ENCODE peak calls at places on chromosomes 2 and 18, in four cellular contexts. Y is endodermal cell; J is CD4-positive, alpha-beta memory T cell; R is SJSA1. N is an unnamed sample. For H3K4me1, the result is how much of the 10 kb centered on the place peaks cover.

GRCh38 chr2:172643142-172643541 is 87.3 kb downstream of the PDK1 start:
- DNase-seq in Y (no peak), J (no peak), R (no peak), N (no peak)

GRCh38 chr2:95269036-95269680 is 5.1 kb upstream of the PROM2 start:
- DNase-seq in Y (no peak), J (no peak), R (peak), N (no peak)

GRCh38 chr2:190344275-190344827 is 962 bp downstream of the INPP1 start:
- DNase-seq in Y (peak), J (no peak), R (no peak), N (peak)

GRCh38 chr2:55418512-55419235 is 982 bp downstream of the CCDC88A start:
- DNase-seq in Y (peak), J (peak), R (no peak), N (no peak)

GRCh38 chr2:96091141-96091710 is 25.1 kb downstream of the ADRA2B start:
- DNase-seq in Y (peak), J (no peak), R (peak), N (peak)

GRCh38 chr2:198127627-198128026 is 323.2 kb downstream of the PLCL1 start:
- DNase-seq in Y (peak), J (peak), R (no peak), N (peak)

GRCh38 chr2:100761365-100761764 is 58.6 kb upstream of the NPAS2 start:
- DNase-seq in Y (no peak), J (no peak), R (no peak), N (no peak)

GRCh38 chr18:11981633-11982366 is 493 bp downstream of the IMPA2 start:
- DNase-seq in Y (peak), J (peak), R (no peak), N (peak)

GRCh38 chr18:21669736-21670135 is 34.8 kb downstream of the ABHD3 start:
- DNase-seq in Y (no peak), J (no peak), R (no peak), N (no peak)

GRCh38 chr2:165196411-165196810 is 7.4 kb downstream of the SCN3A start:
- DNase-seq in Y (no peak), J (no peak), R (no peak), N (no peak)

GRCh38 chr2:137672961-137673552 is 291.2 kb upstream of the HNMT start:
- DNase-seq in Y (no peak), J (no peak), R (no peak), N (no peak)

GRCh38 chr2:1670636-1671035 is 73.7 kb downstream of the PXDN start:
- DNase-seq in Y (no peak), J (no peak), R (peak), N (no peak)

GRCh38 chr18:55748227-55748738 is 160.3 kb upstream of the TCF4 start:
- DNase-seq in Y (peak), J (no peak), R (no peak), N (no peak)

GRCh38 chr2:219331560-219332213 is 857 bp downstream of the RESP18 start:
- DNase-seq in Y (peak), J (no peak), R (no peak), N (no peak)

GRCh38 chr2:237876518-237876917 is 17.1 kb downstream of the RAMP1 start:
- DNase-seq in Y (no peak), J (no peak), R (no peak), N (no peak)

GRCh38 chr2:113010088-113010487 is 4.8 kb downstream of the IL36A start:
- DNase-seq in Y (no peak), J (no peak), R (no peak), N (no peak)

GRCh38 chr2:25286025-25286400 is 55.7 kb downstream of the DNMT3A start:
- DNase-seq in Y (peak), J (peak), R (no peak), N (no peak)

GRCh38 chr2:173232956-173233744 is 121.5 kb upstream of the CDCA7 start:
- DNase-seq in Y (no peak), J (no peak), R (no peak), N (no peak)

GRCh38 chr2:2101924-2102323 is 229.2 kb downstream of the MYT1L start:
- DNase-seq in Y (no peak), J (no peak), R (no peak), N (no peak)

GRCh38 chr2:61855178-61855523 is 1.3 kb upstream of the FAM161A start:
- DNase-seq in Y (peak), J (no peak), R (no peak), N (no peak)

GRCh38 chr2:88658318-88658717 is 31.1 kb upstream of the EIF2AK3 start:
- DNase-seq in Y (no peak), J (no peak), R (no peak), N (no peak)

GRCh38 chr18:26307161-26307773 is 81.0 kb downstream of the TAF4B start:
- DNase-seq in Y (peak), J (no peak), R (no peak), N (peak)

GRCh38 chr2:39023649-39024048 is 97.2 kb downstream of the SOS1 start:
- DNase-seq in Y (no peak), J (no peak), R (no peak), N (no peak)
- H3K4me1 ChIP-seq in Y (under half), J (under half), R (under half), N (under half)

GRCh38 chr18:10419420-10420103 is 34.9 kb upstream of the APCDD1 start:
- DNase-seq in Y (no peak), J (no peak), R (no peak), N (no peak)
- H3K4me1 ChIP-seq in Y (under half), J (under half), R (under half), N (under half)

DNA sequence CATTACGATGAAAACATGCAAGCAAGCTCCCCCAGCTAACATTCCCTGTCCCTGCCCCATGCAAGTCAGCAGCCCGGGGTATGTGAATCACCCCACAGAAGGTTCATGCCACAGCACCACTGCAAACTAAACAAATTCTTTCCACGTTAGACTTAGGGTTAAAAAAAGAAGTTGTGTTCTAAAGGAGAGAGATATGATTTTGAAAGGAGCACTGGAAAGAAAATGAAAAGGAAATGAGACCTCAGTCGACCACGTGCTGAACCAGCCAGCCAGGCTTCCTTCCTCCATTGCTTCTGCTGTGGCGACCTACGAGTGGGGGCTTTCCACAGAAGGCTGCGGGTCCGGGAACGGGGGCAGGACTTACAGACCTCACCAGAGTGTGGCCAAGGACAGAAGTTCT is 52.0 kb downstream of the ARL4C start:
- DNase-seq in Y (peak), J (peak), R (peak), N (no peak)
- H3K4me1 ChIP-seq in Y (under half), J (half or more), R (under half), N (under half)

DNA sequence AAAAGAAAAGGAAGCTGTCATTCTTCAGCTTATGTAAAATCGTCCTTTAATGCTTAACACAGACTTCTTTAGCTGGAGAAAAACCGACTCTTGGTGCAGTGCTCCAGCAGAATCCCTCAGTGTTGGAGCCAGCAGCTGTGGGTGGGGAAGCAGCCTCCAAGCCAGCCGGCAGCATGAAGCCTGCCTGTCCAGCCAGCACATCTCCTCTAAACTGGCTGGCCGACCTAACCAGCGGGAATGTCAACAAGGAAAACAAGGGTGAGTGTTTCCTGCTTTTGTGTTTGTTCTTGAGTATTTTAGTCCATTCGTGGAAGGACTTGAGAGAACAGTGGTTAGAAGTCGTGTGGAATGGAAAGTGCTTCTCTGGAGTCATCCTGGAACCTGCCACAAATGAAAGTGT is 38.9 kb downstream of the KDM3A start:
- DNase-seq in Y (no peak), J (no peak), R (no peak), N (no peak)
- H3K4me1 ChIP-seq in Y (under half), J (under half), R (under half), N (under half)

GRCh38 chr18:70423120-70423519 is 134.3 kb downstream of the SOCS6 start:
- DNase-seq in Y (no peak), J (no peak), R (peak), N (no peak)
- H3K4me1 ChIP-seq in Y (under half), J (under half), R (under half), N (under half)

GRCh38 chr2:17223171-17223570 is 295.1 kb downstream of the RAD51AP2 start:
- DNase-seq in Y (no peak), J (no peak), R (no peak), N (no peak)

GRCh38 chr2:17229414-17229813 is 288.8 kb downstream of the RAD51AP2 start:
- DNase-seq in Y (no peak), J (no peak), R (no peak), N (no peak)

GRCh38 chr2:17227856-17228255 is 290.4 kb downstream of the RAD51AP2 start:
- DNase-seq in Y (no peak), J (no peak), R (no peak), N (no peak)

GRCh38 chr2:17228461-17228860 is 289.8 kb downstream of the RAD51AP2 start:
- DNase-seq in Y (no peak), J (no peak), R (no peak), N (no peak)

DNA sequence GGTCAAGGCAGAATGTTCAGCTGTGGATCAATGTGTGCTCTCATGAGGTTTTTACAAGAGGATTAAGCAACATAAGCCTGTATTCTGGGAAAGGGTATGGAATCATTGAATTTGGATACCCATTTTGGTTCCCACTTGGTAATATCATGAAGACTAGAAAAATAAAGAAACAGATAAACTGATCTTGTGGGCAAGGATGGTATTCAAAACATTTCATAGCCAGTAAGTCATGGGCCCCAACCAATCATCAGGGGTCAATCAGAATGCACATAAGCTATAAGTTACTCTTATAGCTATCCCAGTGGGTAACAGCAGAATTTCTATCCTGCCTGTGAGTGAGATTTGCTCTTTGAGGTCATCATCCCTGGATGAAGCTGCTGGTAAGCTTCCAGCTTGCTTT is 291.3 kb downstream of the RAD51AP2 start:
- DNase-seq in Y (no peak), J (no peak), R (no peak), N (no peak)
- H3K4me1 ChIP-seq in Y (under half), J (under half), R (under half), N (under half)

GRCh38 chr2:217852812-217853211 is 150.0 kb downstream of the TNS1 start:
- DNase-seq in Y (no peak), J (no peak), R (no peak), N (no peak)
- H3K4me1 ChIP-seq in Y (under half), J (under half), R (under half), N (under half)

GRCh38 chr2:33488178-33488690 is 11.8 kb downstream of the RASGRP3 start:
- DNase-seq in Y (no peak), J (no peak), R (no peak), N (no peak)
- H3K4me1 ChIP-seq in Y (under half), J (under half), R (under half), N (under half)

N was measured in HAP-1.